ENCODE peak calls at places on chromosomes 3 and 15, in nine cellular contexts. L is cardiac fibroblast, Y is LNCaP clone FGC, D is WERI-Rb-1, M is GM12865, R is A549, U is heart left ventricle, T is brain microvascular endothelial cell, B is hepatocyte. J is an unnamed sample.

GRCh38 chr3:132164469-132165092 is 129.8 kb upstream of the CPNE4 start:
- DNase-seq in T (peak), M (no peak), L (peak), Y (no peak), B (peak), U (no peak), R (peak), D (no peak), J (no peak)

GRCh38 chr3:71183544-71183943 is 400.0 kb downstream of the FOXP1 start:
- DNase-seq in T (no peak), B (no peak), M (no peak), L (no peak), U (no peak), D (no peak), R (no peak), Y (no peak), J (no peak)

GRCh38 chr15:65338366-65338765 is 33.9 kb downstream of the RNU5B-1 start:
- DNase-seq in T (no peak), U (no peak), L (no peak), D (no peak), B (no peak), M (no peak), Y (no peak), R (no peak), J (no peak)

GRCh38 chr15:42270996-42271395 is 2.0 kb upstream of the GANC start:
- DNase-seq in U (no peak), M (no peak), B (no peak), D (no peak), Y (peak), R (no peak), T (no peak), L (no peak), J (no peak)

GRCh38 chr15:39919396-39919739 is 698 bp downstream of the GPR176 start:
- DNase-seq in B (no peak), U (no peak), T (no peak), R (no peak), L (no peak), Y (no peak), M (no peak), D (no peak), J (no peak)

GRCh38 chr15:52652984-52653383 is 26.2 kb downstream of the ATOSA start:
- DNase-seq in T (peak), M (no peak), R (peak), B (peak), Y (no peak), D (no peak), U (no peak), L (peak), J (no peak)

GRCh38 chr3:68256635-68257034 is 602.2 kb upstream of the SUCLG2 start:
- DNase-seq in Y (no peak), D (peak), B (peak), U (no peak), T (no peak), M (peak), R (peak), L (no peak), J (no peak)

GRCh38 chr3:39343076-39343717 is 13.7 kb downstream of the CCR8 start:
- DNase-seq in Y (no peak), L (no peak), D (no peak), T (no peak), U (no peak), R (no peak), B (peak), M (no peak), J (no peak)

GRCh38 chr3:71652786-71653419 is 69.4 kb upstream of the FOXP1 start:
- DNase-seq in U (peak), D (peak), Y (peak), B (peak), R (peak), M (peak), L (peak), T (peak), J (peak)

GRCh38 chr3:140050977-140051957 is 116.3 kb downstream of the CLSTN2 start:
- DNase-seq in M (no peak), R (no peak), B (no peak), U (peak), D (peak), T (no peak), Y (peak), L (no peak), J (no peak)

GRCh38 chr15:42737529-42738328 is 801 bp upstream of the CDAN1 start:
- DNase-seq in L (peak), T (no peak), R (peak), D (peak), Y (no peak), U (no peak), B (no peak), M (no peak), J (no peak)

GRCh38 chr15:99232740-99233139 is 16.6 kb downstream of the TTC23 start:
- DNase-seq in R (no peak), U (no peak), D (no peak), L (no peak), Y (no peak), B (no peak), M (no peak), T (no peak), J (no peak)

GRCh38 chr3:88235102-88235501 is 85.3 kb downstream of the C3orf38 start:
- DNase-seq in R (no peak), U (no peak), D (no peak), L (peak), M (no peak), Y (no peak), T (peak), B (no peak), J (no peak)

GRCh38 chr3:12896206-12896697 is 54.9 kb upstream of the RPL32 start:
- DNase-seq in B (no peak), R (no peak), M (peak), L (no peak), T (no peak), Y (no peak), D (peak), U (no peak), J (no peak)

GRCh38 chr15:76996526-76997401 is 1.8 kb downstream of the PSTPIP1 start:
- DNase-seq in U (peak), B (no peak), T (no peak), R (no peak), D (no peak), M (no peak), Y (no peak), L (peak), J (no peak)

GRCh38 chr15:101499863-101500713 is 10.6 kb upstream of the PCSK6 start:
- DNase-seq in U (peak), M (peak), L (no peak), Y (peak), D (no peak), T (no peak), B (no peak), R (no peak), J (peak)

GRCh38 chr3:18237251-18238005 is 187.7 kb downstream of the SATB1 start:
- DNase-seq in Y (no peak), T (peak), M (peak), R (no peak), U (no peak), L (peak), B (no peak), D (no peak), J (no peak)

GRCh38 chr3:52471371-52472238 is 16.2 kb downstream of the NISCH start:
- DNase-seq in T (peak), B (peak), Y (peak), L (peak), U (peak), M (peak), R (peak), D (peak), J (peak)

GRCh38 chr3:156620260-156620659 is 54.1 kb upstream of the TIPARP start:
- DNase-seq in R (peak), B (peak), T (peak), U (no peak), D (no peak), L (peak), M (peak), Y (no peak), J (no peak)

GRCh38 chr3:186432189-186432588 is 70.2 kb upstream of the DGKG start:
- DNase-seq in L (no peak), D (no peak), Y (no peak), M (peak), B (no peak), R (no peak), T (no peak), U (no peak), J (no peak)

GRCh38 chr3:150922611-150923010 is 17.4 kb upstream of the MINDY4B start:
- DNase-seq in D (no peak), L (peak), B (no peak), U (no peak), M (no peak), R (peak), T (no peak), Y (peak), J (no peak)

GRCh38 chr15:75891895-75892294 is 11.8 kb upstream of the FBXO22 start:
- DNase-seq in U (no peak), L (peak), T (peak), R (peak), M (no peak), D (no peak), Y (no peak), B (peak), J (no peak)

GRCh38 chr3:140343211-140343610 is 334.7 kb upstream of the TRIM42 start:
- DNase-seq in B (no peak), Y (no peak), R (no peak), U (no peak), L (no peak), D (no peak), M (no peak), T (no peak), J (no peak)

GRCh38 chr3:129604942-129605592 is 1.4 kb downstream of the PLXND1 start:
- DNase-seq in B (no peak), R (no peak), L (no peak), Y (no peak), D (no peak), M (no peak), T (no peak), U (no peak), J (no peak)
- TF ChIP-seq CTCF in B (peak), R (no peak), L (no peak), Y (no peak), D (no peak), M (no peak), T (peak), U (no peak), J (no peak)

GRCh38 chr3:10798600-10799367 is 17.2 kb upstream of the SLC6A11 start:
- DNase-seq in L (no peak), D (no peak), U (no peak), Y (no peak), M (no peak), B (no peak), T (no peak), R (no peak), J (no peak)
- TF ChIP-seq CTCF in L (no peak), D (no peak), U (no peak), Y (no peak), M (no peak), B (no peak), T (no peak), R (no peak), J (no peak)

DNA sequence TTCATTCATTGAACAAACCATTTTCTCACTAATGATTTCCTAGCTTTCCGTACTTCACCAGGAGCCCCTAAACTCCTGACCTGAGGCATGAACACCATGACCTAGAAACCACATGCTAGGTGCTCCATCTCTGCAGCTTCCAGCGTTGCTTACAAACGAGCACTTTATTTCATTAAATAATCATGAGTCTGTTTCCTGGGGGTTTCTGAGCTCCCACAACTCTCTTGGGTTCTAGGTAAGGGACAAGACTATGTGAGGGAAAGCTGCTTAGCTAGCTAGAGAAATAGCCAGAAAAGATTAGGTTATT is 1.3 kb downstream of the MAP2K1 start:
- DNase-seq in R (no peak), T (no peak), B (no peak), M (no peak), Y (no peak), L (no peak), D (no peak), U (no peak), J (no peak)
- TF ChIP-seq CTCF in R (no peak), T (no peak), B (no peak), M (no peak), Y (no peak), L (no peak), D (no peak), U (no peak), J (no peak)

GRCh38 chr3:25018909-25019308 is 409.2 kb upstream of the RARB start:
- DNase-seq in R (no peak), M (no peak), T (no peak), U (no peak), B (no peak), L (no peak), D (no peak), Y (no peak), J (no peak)

GRCh38 chr3:25027639-25028038 is 400.4 kb upstream of the RARB start:
- DNase-seq in R (no peak), D (no peak), B (no peak), L (no peak), Y (no peak), T (no peak), U (no peak), M (no peak), J (no peak)

GRCh38 chr3:25019506-25019905 is 408.6 kb upstream of the RARB start:
- DNase-seq in R (no peak), D (no peak), L (no peak), Y (no peak), T (no peak), U (no peak), M (no peak), B (no peak), J (no peak)

GRCh38 chr3:25021816-25022215 is 406.2 kb upstream of the RARB start:
- DNase-seq in D (no peak), Y (no peak), L (peak), R (peak), B (peak), U (no peak), T (peak), M (peak), J (no peak)
- TF ChIP-seq CTCF in D (peak), Y (peak), L (peak), R (peak), B (peak), U (peak), T (peak), M (no peak), J (no peak)

DNA sequence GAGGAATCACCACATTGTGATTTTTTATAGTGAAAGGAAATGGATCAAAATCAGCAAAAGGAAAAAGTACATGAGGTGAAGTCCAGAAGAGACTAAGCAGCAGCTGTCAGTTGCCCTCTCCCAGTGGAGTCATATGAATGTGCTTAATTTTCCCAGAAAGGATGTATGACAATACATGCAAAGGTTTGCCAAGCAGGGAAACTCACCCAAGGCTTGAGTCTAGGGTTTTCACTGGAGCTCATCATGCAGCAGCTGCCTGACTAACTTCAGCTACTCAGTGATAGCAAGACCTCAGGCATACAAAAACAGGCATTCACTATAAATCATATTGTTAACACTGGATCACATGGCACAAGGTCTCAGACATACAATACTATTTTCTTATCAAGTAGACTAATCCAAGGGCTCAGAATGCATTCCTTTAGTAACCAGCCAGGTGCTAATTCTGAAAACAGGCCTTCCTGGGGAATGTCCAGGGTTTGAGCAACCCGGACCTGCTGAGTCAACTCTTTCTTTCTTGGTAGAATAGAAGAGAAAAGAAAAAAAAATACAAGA is 85.0 kb upstream of the STAC start:
- DNase-seq in M (no peak), D (no peak), T (no peak), R (no peak), B (peak), L (peak), Y (no peak), U (no peak), J (no peak)
- TF ChIP-seq CTCF in M (no peak), D (no peak), T (no peak), R (no peak), B (no peak), L (no peak), Y (no peak), U (no peak), J (no peak)

DNA sequence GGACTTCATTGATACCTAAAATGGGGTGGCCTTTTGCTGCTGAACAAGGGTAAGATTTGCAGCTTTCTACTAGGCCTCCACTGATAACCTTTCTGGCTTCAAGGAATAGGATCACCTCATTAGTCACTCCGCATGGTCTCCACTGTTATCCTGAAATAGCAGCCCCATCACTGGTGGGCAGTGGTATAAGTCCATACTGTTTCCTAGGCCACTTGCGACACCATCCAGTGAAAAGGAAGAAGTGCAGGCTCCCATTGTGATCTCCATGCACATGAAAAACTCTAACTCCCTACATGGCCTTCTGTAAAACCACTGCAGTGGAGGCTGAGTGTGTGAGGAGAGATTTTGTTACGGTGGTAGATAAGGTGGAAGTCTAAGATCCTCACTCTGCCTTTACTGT is 1455.9 kb downstream of the SI start:
- DNase-seq in Y (no peak), U (no peak), T (peak), D (peak), L (peak), B (peak), M (no peak), R (peak), J (no peak)
- TF ChIP-seq CTCF in Y (peak), U (no peak), T (peak), D (peak), L (no peak), B (peak), M (no peak), R (no peak), J (no peak)

J was measured in GM13976.